ENCODE peak calls at places on chromosomes 11 and 22, in four cellular contexts. X is trophoblast cell, L is neuronal stem cell, Z is fibroblast of lung. M is an unnamed sample.
A peak's percentile ranks its signal among the peaks of the same experiment; 100 is the strongest.

GRCh38 chr11:6864436-6864835 is 1.6 kb downstream of the OR10A2 start:
- DNase-seq in X (no peak), L (no peak), Z (no peak), M (no peak)

GRCh38 chr11:2728663-2729332 is 29.0 kb upstream of the KCNQ1OT1 start:
- DNase-seq in L (no peak), Z (no peak), X (no peak), M (no peak)

GRCh38 chr11:105935791-105936190 is 86.2 kb downstream of the MSANTD4 start:
- DNase-seq in Z (no peak), X (no peak), L (no peak), M (no peak)

GRCh38 chr22:46031066-46031465 is 54.1 kb upstream of the WNT7B start:
- DNase-seq in Z (no peak), L (no peak), X (no peak), M (no peak)

GRCh38 chr22:46074771-46075551 is 75.4 kb upstream of the PPARA start:
- DNase-seq in X (no peak), Z (no peak), L (no peak), M (no peak)

GRCh38 chr22:44459041-44459440 is 39.0 kb downstream of the RTL6 start:
- DNase-seq in Z (no peak), L (no peak), X (no peak), M (no peak)

GRCh38 chr11:133058501-133058900 is 473.8 kb downstream of the OPCML start:
- DNase-seq in L (no peak), Z (no peak), X (no peak), M (no peak)

GRCh38 chr22:37581534-37581933 is 1.6 kb upstream of the LGALS2 start:
- DNase-seq in X (no peak), Z (no peak), L (no peak), M (peak; percentile 70)

GRCh38 chr22:48803993-48804810 is 1023.5 kb downstream of the BRD1 start:
- DNase-seq in X (no peak), Z (no peak), L (no peak), M (no peak)

GRCh38 chr22:19970479-19971275 is 29.1 kb upstream of the TXNRD2 start:
- DNase-seq in Z (peak; percentile 60), L (peak; percentile 65), X (peak; percentile 36), M (no peak)

GRCh38 chr11:83540112-83540675 is 254.0 kb upstream of the CCDC90B start:
- DNase-seq in Z (peak; percentile 57), L (no peak), X (no peak), M (no peak)

GRCh38 chr11:41245704-41246398 is 213.6 kb downstream of the LRRC4C start:
- DNase-seq in X (no peak), L (no peak), Z (no peak), M (no peak)

GRCh38 chr22:41909290-41910049 is 5.4 kb downstream of the SHISA8 start:
- DNase-seq in L (no peak), X (no peak), Z (no peak), M (no peak)

GRCh38 chr11:95453616-95454118 is 222.7 kb upstream of the SESN3 start:
- DNase-seq in X (no peak), L (no peak), Z (peak; percentile 17), M (peak; percentile 8)

GRCh38 chr11:119061256-119061655 is 4.3 kb upstream of the HYOU1 start:
- DNase-seq in Z (no peak), X (no peak), L (no peak), M (no peak)

GRCh38 chr11:119066481-119066880 is 1.1 kb upstream of the VPS11 start:
- DNase-seq in Z (no peak), X (no peak), L (no peak), M (no peak)

GRCh38 chr11:119067371-119068222 is at the start of gene VPS11:
- DNase-seq in L (peak; percentile 88), X (peak; percentile 98), Z (peak; percentile 96), M (peak; percentile 95)

GRCh38 chr11:119065369-119065768 is 2.2 kb upstream of the VPS11 start:
- DNase-seq in Z (peak; percentile 44), L (no peak), X (peak; percentile 46), M (peak; percentile 35)

DNA sequence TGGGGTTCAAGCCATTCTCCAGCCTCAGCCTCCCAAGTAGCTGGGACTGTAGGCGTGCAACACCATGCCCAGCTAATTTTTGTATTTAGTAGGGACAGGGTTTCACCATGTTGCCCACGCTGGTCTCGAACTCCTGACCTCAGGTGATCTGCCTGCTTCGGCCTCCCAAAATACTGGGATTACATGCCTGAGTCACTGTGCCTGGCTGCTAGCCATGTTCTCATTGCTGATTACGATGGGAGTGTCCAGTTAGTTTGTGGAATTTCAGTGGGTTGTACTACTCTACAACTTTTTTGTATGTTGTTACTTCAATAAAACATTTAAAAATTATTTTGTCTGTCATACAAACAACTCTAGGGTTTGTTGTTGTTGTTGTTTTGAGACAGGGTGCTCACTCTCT is 4.8 kb upstream of the VPS11 start:
- DNase-seq in X (no peak), Z (peak; percentile 73), L (no peak), M (peak; percentile 32)
- H3K4me2 ChIP-seq in X (no peak overlapping the region), Z (no peak overlapping the region), L (no peak overlapping the region), M (no peak overlapping the region)

GRCh38 chr11:57324154-57324885 is 432 bp downstream of the TNKS1BP1 start:
- DNase-seq in Z (peak; percentile 68), X (no peak), L (peak; percentile 71), M (peak; percentile 50)

GRCh38 chr11:57321388-57321995 is 3.3 kb downstream of the TNKS1BP1 start:
- DNase-seq in Z (no peak), L (no peak), X (no peak), M (no peak)

GRCh38 chr11:57323503-57324153 is 1.1 kb downstream of the TNKS1BP1 start:
- DNase-seq in L (no peak), X (no peak), Z (peak; percentile 48), M (no peak)

GRCh38 chr11:57321996-57322880 is 2.5 kb downstream of the TNKS1BP1 start:
- DNase-seq in Z (peak; percentile 99), L (peak; percentile 59), X (peak; percentile 83), M (peak; percentile 94)

DNA sequence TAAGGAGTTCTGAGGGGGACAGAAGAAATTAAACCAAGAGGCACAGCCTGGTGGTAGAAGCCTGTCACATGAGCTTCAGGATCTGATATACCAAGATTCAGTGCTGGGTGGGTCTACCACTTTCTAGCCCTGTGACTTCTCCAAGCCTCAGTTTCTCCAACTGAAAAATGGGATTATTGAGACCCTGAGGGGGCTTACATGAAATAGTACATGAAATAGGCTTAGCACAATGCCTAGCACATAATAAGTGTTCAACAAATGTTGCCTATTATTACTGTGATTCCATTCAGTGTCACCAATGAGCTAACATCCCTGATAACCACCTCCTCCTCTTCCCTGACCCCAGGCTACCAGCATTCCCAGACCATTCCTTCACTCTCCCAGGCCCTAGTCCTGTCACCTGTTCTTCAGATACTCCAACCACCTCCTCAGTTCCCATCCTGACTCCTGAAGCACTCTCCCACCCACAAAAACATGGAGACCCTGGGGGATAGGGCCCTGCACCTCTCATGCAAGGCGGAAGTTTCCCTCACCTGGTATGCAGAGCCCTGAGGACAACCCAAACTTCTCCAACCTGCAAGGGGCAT is 1.8 kb downstream of the TNKS1BP1 start:
- DNase-seq in Z (no peak), X (peak; percentile 80), L (no peak), M (no peak)
- H3K27ac ChIP-seq in Z (peak overlapping the region; percentile 90), X (peak overlapping the region; percentile 88), L (peak overlapping the region; percentile 77), M (peak overlapping the region; percentile 59)

DNA sequence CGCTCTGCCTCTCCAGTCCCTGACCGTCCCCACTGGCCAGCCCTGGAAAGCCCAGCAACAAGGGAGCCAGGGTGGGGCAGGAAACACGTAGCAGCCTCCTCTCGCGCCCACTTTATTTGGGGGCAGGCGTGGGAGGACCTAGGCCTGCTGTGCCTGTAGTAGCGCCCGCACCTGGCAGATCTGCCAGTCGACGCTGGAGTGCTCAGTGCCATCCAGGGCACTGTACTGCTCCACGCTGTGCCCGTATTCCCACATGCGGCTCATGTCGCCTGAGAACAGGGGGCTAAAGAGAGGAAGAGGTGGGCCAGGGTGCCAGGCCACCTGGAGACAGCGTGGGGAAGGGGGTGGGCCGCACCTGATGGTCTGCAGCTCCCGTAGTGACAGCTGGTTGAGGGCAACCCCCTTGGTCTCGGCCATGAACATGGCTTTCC is 17.0 kb upstream of the DRICH1 start:
- DNase-seq in Z (no peak), X (no peak), L (no peak), M (no peak)
- H3K4me2 ChIP-seq in Z (no peak overlapping the region), X (no peak overlapping the region), L (no peak overlapping the region), M (no peak overlapping the region)

GRCh38 chr22:42918500-42918899 is 61.4 kb upstream of the ARFGAP3 start:
- DNase-seq in L (no peak), X (no peak), Z (no peak), M (no peak)
- H3K27ac ChIP-seq in L (no peak overlapping the region), X (peak overlapping the region; percentile 48), Z (no peak overlapping the region), M (peak overlapping the region; percentile 37)